ENCODE peak calls at places on chromosomes 1 and 21, in eight cellular contexts. Z is activated B cell treated with CpG ODN at 0.5 μM for 24 hours, E is H54, P is HuH-7, L is LoVo, C is mucosa of gallbladder, W is skeletal muscle cell, U is Calu3. S is an unnamed sample.

GRCh38 chr1:234841710-234842231 is 231.8 kb upstream of the IRF2BP2 start:
- DNase-seq in Z (no peak), E (no peak), P (no peak), L (no peak), C (peak), W (no peak), U (no peak), S (peak)

GRCh38 chr1:191343816-191344215 is 814.4 kb upstream of the RGS18 start:
- DNase-seq in Z (no peak), E (peak), P (no peak), L (no peak), C (no peak), W (peak), U (no peak), S (no peak)

GRCh38 chr1:212504171-212504803 is 71.6 kb downstream of the NENF start:
- DNase-seq in Z (no peak), E (no peak), P (no peak), L (no peak), C (no peak), W (no peak), U (no peak), S (no peak)

GRCh38 chr1:247576514-247576913 is 11.6 kb upstream of the OR2G2 start:
- DNase-seq in Z (no peak), E (no peak), P (peak), L (peak), C (no peak), W (no peak), U (no peak), S (no peak)

GRCh38 chr1:201142854-201143725 is 11.2 kb downstream of the TMEM9 start:
- DNase-seq in Z (no peak), E (no peak), P (no peak), L (no peak), C (no peak), W (no peak), U (no peak), S (no peak)

GRCh38 chr1:233440952-233441401 is 113.5 kb downstream of the MAP3K21 start:
- DNase-seq in Z (no peak), E (peak), P (peak), L (peak), C (peak), W (peak), U (peak), S (peak)

GRCh38 chr1:92081031-92081430 is 886 bp downstream of the BTBD8 start:
- DNase-seq in Z (no peak), E (no peak), P (no peak), L (no peak), C (no peak), W (no peak), U (no peak), S (no peak)

GRCh38 chr1:64826991-64827390 is 82.1 kb downstream of the RAVER2 start:
- DNase-seq in Z (no peak), E (no peak), P (no peak), L (no peak), C (no peak), W (peak), U (no peak), S (no peak)

GRCh38 chr1:162993866-162994265 is 75.3 kb upstream of the RGS4 start:
- DNase-seq in Z (no peak), E (no peak), P (no peak), L (no peak), C (no peak), W (no peak), U (no peak), S (no peak)

GRCh38 chr1:17030186-17030585 is 18.5 kb upstream of the ATP13A2 start:
- DNase-seq in Z (no peak), E (no peak), P (no peak), L (no peak), C (no peak), W (no peak), U (no peak), S (no peak)

GRCh38 chr1:18633428-18634155 is 2.9 kb downstream of the PAX7 start:
- DNase-seq in Z (no peak), E (no peak), P (no peak), L (no peak), C (no peak), W (no peak), U (no peak), S (no peak)

GRCh38 chr1:39046811-39047210 is 20.7 kb downstream of the NDUFS5 start:
- DNase-seq in Z (no peak), E (no peak), P (no peak), L (no peak), C (no peak), W (no peak), U (no peak), S (no peak)

GRCh38 chr1:167555971-167556714 is 2.6 kb upstream of the CREG1 start:
- DNase-seq in Z (peak), E (peak), P (peak), L (peak), C (peak), W (no peak), U (peak), S (peak)

GRCh38 chr21:41142051-41142795 is 25.7 kb upstream of the BACE2 start:
- DNase-seq in Z (no peak), E (no peak), P (no peak), L (peak), C (no peak), W (peak), U (no peak), S (peak)

GRCh38 chr1:40736085-40736531 is 44.6 kb downstream of the NFYC start:
- DNase-seq in Z (no peak), E (peak), P (no peak), L (no peak), C (no peak), W (peak), U (no peak), S (no peak)

GRCh38 chr1:32972814-32973428 is 8.3 kb upstream of the RNF19B start:
- DNase-seq in Z (no peak), E (no peak), P (peak), L (no peak), C (peak), W (no peak), U (peak), S (peak)

GRCh38 chr1:66589326-66589725 is 55.4 kb downstream of the SGIP1 start:
- DNase-seq in Z (no peak), E (no peak), P (no peak), L (no peak), C (no peak), W (no peak), U (no peak), S (no peak)

GRCh38 chr1:43706598-43707190 is 642 bp upstream of the ST3GAL3 start:
- DNase-seq in Z (no peak), E (no peak), P (no peak), L (peak), C (no peak), W (no peak), U (peak), S (peak)

GRCh38 chr21:40548134-40548533 is 298.8 kb downstream of the DSCAM start:
- DNase-seq in Z (no peak), E (no peak), P (no peak), L (no peak), C (no peak), W (no peak), U (no peak), S (no peak)

GRCh38 chr1:75984781-75985180 is 52.6 kb upstream of the ASB17 start:
- DNase-seq in Z (no peak), E (no peak), P (no peak), L (no peak), C (no peak), W (no peak), U (no peak), S (no peak)

GRCh38 chr1:48936436-48936835 is 159.7 kb upstream of the BEND5 start:
- DNase-seq in Z (no peak), E (no peak), P (no peak), L (no peak), C (no peak), W (no peak), U (no peak), S (no peak)

GRCh38 chr1:220788900-220789299 is 2.2 kb downstream of the MTARC1 start:
- DNase-seq in Z (no peak), E (no peak), P (no peak), L (no peak), C (no peak), W (no peak), U (no peak), S (no peak)

GRCh38 chr1:32877211-32878110 is 6.7 kb upstream of the FNDC5 start:
- DNase-seq in Z (no peak), E (no peak), P (no peak), L (no peak), C (no peak), W (no peak), U (no peak), S (no peak)

GRCh38 chr1:169235568-169235967 is 129.1 kb downstream of the ATP1B1 start:
- DNase-seq in Z (no peak), E (no peak), P (no peak), L (no peak), C (no peak), W (no peak), U (no peak), S (no peak)

GRCh38 chr1:53637726-53638640 is 101.0 kb downstream of the GLIS1 start:
- DNase-seq in Z (no peak), E (no peak), P (no peak), L (no peak), C (no peak), W (no peak), U (no peak), S (no peak)